ENCODE peak calls at places on chromosomes 1 and 21, in seven cellular contexts. One of them, this sample, is unnamed.

GRCh38 chr1:185315364-185316108 is 1.5 kb downstream of the IVNS1ABP start:
- DNase-seq in HepG2: peak
- DNase-seq in K562: no peak
- DNase-seq in H1: no peak
- DNase-seq in GM12878: peak
- DNase-seq in SK-N-SH: no peak
- DNase-seq in HCT116: peak
- DNase-seq in this sample: no peak

GRCh38 chr1:111483166-111483565 is 9.4 kb downstream of the C1orf162 start:
- DNase-seq in HCT116: no peak
- DNase-seq in H1: no peak
- DNase-seq in K562: no peak
- DNase-seq in GM12878: no peak
- DNase-seq in HepG2: no peak
- DNase-seq in SK-N-SH: no peak
- DNase-seq in this sample: no peak

GRCh38 chr1:91381844-91382243 is 22.8 kb downstream of the HFM1 start:
- DNase-seq in HepG2: no peak
- DNase-seq in GM12878: no peak
- DNase-seq in H1: no peak
- DNase-seq in SK-N-SH: no peak
- DNase-seq in HCT116: no peak
- DNase-seq in K562: peak
- DNase-seq in this sample: no peak

GRCh38 chr1:214720561-214720960 is 117.6 kb downstream of the CENPF start:
- DNase-seq in HCT116: no peak
- DNase-seq in H1: no peak
- DNase-seq in GM12878: no peak
- DNase-seq in HepG2: no peak
- DNase-seq in SK-N-SH: no peak
- DNase-seq in K562: no peak
- DNase-seq in this sample: no peak

GRCh38 chr1:218390625-218391024 is 45.5 kb downstream of the TGFB2 start:
- DNase-seq in HepG2: no peak
- DNase-seq in H1: no peak
- DNase-seq in GM12878: no peak
- DNase-seq in K562: no peak
- DNase-seq in HCT116: no peak
- DNase-seq in SK-N-SH: peak
- DNase-seq in this sample: peak

GRCh38 chr1:203306089-203306969 is 1.0 kb downstream of the BTG2 start:
- DNase-seq in HepG2: peak
- DNase-seq in SK-N-SH: peak
- DNase-seq in K562: peak
- DNase-seq in H1: no peak
- DNase-seq in HCT116: peak
- DNase-seq in GM12878: no peak
- DNase-seq in this sample: peak

GRCh38 chr1:5640845-5641244 is 351.4 kb downstream of the NPHP4 start:
- DNase-seq in K562: no peak
- DNase-seq in GM12878: no peak
- DNase-seq in HCT116: peak
- DNase-seq in H1: peak
- DNase-seq in HepG2: no peak
- DNase-seq in SK-N-SH: no peak
- DNase-seq in this sample: no peak

GRCh38 chr21:33345751-33346238 is 21.0 kb downstream of the IFNAR1 start:
- DNase-seq in HepG2: no peak
- DNase-seq in SK-N-SH: no peak
- DNase-seq in K562: no peak
- DNase-seq in H1: no peak
- DNase-seq in HCT116: no peak
- DNase-seq in GM12878: no peak
- DNase-seq in this sample: no peak

GRCh38 chr21:33386222-33386784 is 16.9 kb upstream of the IFNGR2 start:
- DNase-seq in HepG2: no peak
- DNase-seq in GM12878: no peak
- DNase-seq in H1: no peak
- DNase-seq in K562: peak
- DNase-seq in HCT116: no peak
- DNase-seq in SK-N-SH: no peak
- DNase-seq in this sample: no peak

GRCh38 chr1:201153474-201154388 is 543 bp downstream of the TMEM9 start:
- DNase-seq in GM12878: no peak
- DNase-seq in K562: peak
- DNase-seq in SK-N-SH: no peak
- DNase-seq in HepG2: no peak
- DNase-seq in H1: no peak
- DNase-seq in HCT116: no peak
- DNase-seq in this sample: no peak

GRCh38 chr21:16573581-16573980 is 843.8 kb downstream of the USP25 start:
- DNase-seq in K562: no peak
- DNase-seq in HCT116: no peak
- DNase-seq in H1: no peak
- DNase-seq in SK-N-SH: no peak
- DNase-seq in GM12878: no peak
- DNase-seq in HepG2: no peak
- DNase-seq in this sample: no peak

GRCh38 chr1:204962742-204963632 is 80.0 kb upstream of the CNTN2 start:
- DNase-seq in HCT116: no peak
- DNase-seq in GM12878: peak
- DNase-seq in K562: no peak
- DNase-seq in H1: no peak
- DNase-seq in HepG2: no peak
- DNase-seq in SK-N-SH: no peak
- DNase-seq in this sample: no peak

GRCh38 chr1:222384536-222384935 is 163.4 kb downstream of the HHIPL2 start:
- DNase-seq in HepG2: no peak
- DNase-seq in GM12878: no peak
- DNase-seq in H1: no peak
- DNase-seq in K562: no peak
- DNase-seq in SK-N-SH: no peak
- DNase-seq in HCT116: no peak
- DNase-seq in this sample: no peak

GRCh38 chr1:107789817-107790609 is 175.0 kb downstream of the VAV3 start:
- DNase-seq in H1: no peak
- DNase-seq in HepG2: no peak
- DNase-seq in SK-N-SH: no peak
- DNase-seq in HCT116: no peak
- DNase-seq in K562: no peak
- DNase-seq in GM12878: no peak
- DNase-seq in this sample: no peak

GRCh38 chr1:65725064-65725463 is 67.6 kb upstream of the PDE4B start:
- DNase-seq in GM12878: no peak
- DNase-seq in HepG2: no peak
- DNase-seq in K562: no peak
- DNase-seq in SK-N-SH: no peak
- DNase-seq in HCT116: no peak
- DNase-seq in H1: no peak
- DNase-seq in this sample: no peak

GRCh38 chr1:238451006-238451405 is 560.3 kb upstream of the ZP4 start:
- DNase-seq in HCT116: no peak
- DNase-seq in K562: no peak
- DNase-seq in GM12878: no peak
- DNase-seq in SK-N-SH: no peak
- DNase-seq in H1: no peak
- DNase-seq in HepG2: no peak
- DNase-seq in this sample: no peak

GRCh38 chr1:63789856-63790605 is 16.2 kb downstream of the ROR1 start:
- DNase-seq in HCT116: no peak
- DNase-seq in GM12878: no peak
- DNase-seq in HepG2: no peak
- DNase-seq in K562: no peak
- DNase-seq in SK-N-SH: no peak
- DNase-seq in H1: no peak
- DNase-seq in this sample: no peak

GRCh38 chr1:5949074-5949760 is 43.0 kb downstream of the NPHP4 start:
- DNase-seq in H1: peak
- DNase-seq in SK-N-SH: peak
- DNase-seq in HepG2: peak
- DNase-seq in K562: peak
- DNase-seq in HCT116: no peak
- DNase-seq in GM12878: no peak
- DNase-seq in this sample: no peak

DNA sequence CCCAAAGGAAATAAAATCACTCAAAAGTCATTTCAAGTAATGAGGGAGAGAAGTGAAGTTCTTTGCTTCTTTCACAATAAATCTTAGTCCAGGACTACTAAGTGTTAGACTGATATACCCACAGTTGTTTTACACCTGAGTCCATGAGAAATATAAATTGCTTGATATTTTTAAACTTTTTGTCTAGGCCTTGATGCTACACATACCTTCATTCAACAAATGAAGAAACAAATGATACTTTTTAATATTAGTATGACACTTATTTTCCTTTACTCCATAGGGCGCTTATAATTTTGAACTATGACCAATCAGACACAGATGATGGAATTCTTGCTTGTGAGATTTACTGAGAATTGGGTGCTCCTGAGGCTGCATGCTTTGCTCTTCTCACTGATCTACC is at the start of gene OR14K1:
- DNase-seq in K562: no peak
- DNase-seq in GM12878: no peak
- DNase-seq in HepG2: no peak
- DNase-seq in H1: no peak
- DNase-seq in HCT116: no peak
- DNase-seq in SK-N-SH: no peak
- DNase-seq in this sample: no peak
- TF ChIP-seq JUND in K562: no peak
- TF ChIP-seq JUND in GM12878: no peak
- TF ChIP-seq JUND in HepG2: no peak
- TF ChIP-seq JUND in H1: no peak
- TF ChIP-seq JUND in HCT116: no peak
- TF ChIP-seq JUND in SK-N-SH: no peak
- TF ChIP-seq JUND in this sample: no peak

GRCh38 chr21:23725576-23725975 is 1881.7 kb downstream of the MRPL39 start:
- DNase-seq in SK-N-SH: no peak
- DNase-seq in H1: no peak
- DNase-seq in K562: peak
- DNase-seq in GM12878: no peak
- DNase-seq in HCT116: no peak
- DNase-seq in HepG2: no peak
- DNase-seq in this sample: no peak
- TF ChIP-seq JUND in SK-N-SH: no peak
- TF ChIP-seq JUND in H1: no peak
- TF ChIP-seq JUND in K562: no peak
- TF ChIP-seq JUND in GM12878: no peak
- TF ChIP-seq JUND in HCT116: no peak
- TF ChIP-seq JUND in HepG2: no peak
- TF ChIP-seq JUND in this sample: no peak

GRCh38 chr1:1510912-1511532 is 940 bp upstream of the ATAD3A start:
- DNase-seq in HepG2: peak
- DNase-seq in GM12878: no peak
- DNase-seq in K562: peak
- DNase-seq in HCT116: peak
- DNase-seq in SK-N-SH: peak
- DNase-seq in H1: no peak
- DNase-seq in this sample: no peak
- TF ChIP-seq JUND in HepG2: no peak
- TF ChIP-seq JUND in GM12878: no peak
- TF ChIP-seq JUND in K562: no peak
- TF ChIP-seq JUND in HCT116: no peak
- TF ChIP-seq JUND in SK-N-SH: no peak
- TF ChIP-seq JUND in H1: no peak
- TF ChIP-seq JUND in this sample: no peak

GRCh38 chr1:109730666-109731065 is 10.2 kb downstream of the GSTM3 start:
- DNase-seq in SK-N-SH: no peak
- DNase-seq in H1: no peak
- DNase-seq in GM12878: no peak
- DNase-seq in K562: no peak
- DNase-seq in HCT116: no peak
- DNase-seq in HepG2: no peak
- DNase-seq in this sample: no peak
- TF ChIP-seq JUND in SK-N-SH: no peak
- TF ChIP-seq JUND in H1: no peak
- TF ChIP-seq JUND in GM12878: no peak
- TF ChIP-seq JUND in K562: no peak
- TF ChIP-seq JUND in HCT116: no peak
- TF ChIP-seq JUND in HepG2: no peak
- TF ChIP-seq JUND in this sample: no peak

GRCh38 chr1:94305704-94306103 is 68.3 kb upstream of the ARHGAP29 start:
- DNase-seq in HepG2: no peak
- DNase-seq in SK-N-SH: no peak
- DNase-seq in GM12878: no peak
- DNase-seq in HCT116: no peak
- DNase-seq in K562: no peak
- DNase-seq in H1: no peak
- DNase-seq in this sample: no peak
- TF ChIP-seq JUND in HepG2: no peak
- TF ChIP-seq JUND in SK-N-SH: no peak
- TF ChIP-seq JUND in GM12878: no peak
- TF ChIP-seq JUND in HCT116: no peak
- TF ChIP-seq JUND in K562: no peak
- TF ChIP-seq JUND in H1: no peak
- TF ChIP-seq JUND in this sample: no peak

GRCh38 chr1:161732319-161732718 is 11.0 kb downstream of the FCRLB start:
- DNase-seq in SK-N-SH: no peak
- DNase-seq in HepG2: no peak
- DNase-seq in H1: no peak
- DNase-seq in K562: no peak
- DNase-seq in HCT116: no peak
- DNase-seq in GM12878: no peak
- DNase-seq in this sample: no peak
- TF ChIP-seq JUND in SK-N-SH: no peak
- TF ChIP-seq JUND in HepG2: no peak
- TF ChIP-seq JUND in H1: no peak
- TF ChIP-seq JUND in K562: no peak
- TF ChIP-seq JUND in HCT116: no peak
- TF ChIP-seq JUND in GM12878: no peak
- TF ChIP-seq JUND in this sample: no peak

DNA sequence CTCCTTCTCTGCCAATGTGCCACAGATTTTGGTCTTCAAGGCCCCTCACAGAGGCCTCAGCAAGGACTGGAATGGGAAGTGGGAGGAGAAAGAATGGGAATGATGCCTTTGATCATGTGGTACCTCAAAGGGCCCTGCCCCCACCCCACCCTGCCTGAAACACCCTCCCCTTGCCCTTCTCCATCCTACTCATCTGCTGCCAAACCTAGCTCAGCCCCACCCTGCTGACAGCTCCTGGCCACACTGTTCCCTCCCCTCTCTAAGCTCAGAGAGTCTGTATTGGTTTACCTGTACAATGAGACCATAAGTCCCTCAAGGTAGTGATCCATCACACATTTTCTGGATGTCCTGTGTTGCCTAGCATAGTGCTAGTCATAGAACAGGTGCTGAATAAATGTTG is 6.7 kb upstream of the ARHGAP30 start:
- DNase-seq in K562: no peak
- DNase-seq in GM12878: no peak
- DNase-seq in H1: no peak
- DNase-seq in HepG2: no peak
- DNase-seq in HCT116: no peak
- DNase-seq in SK-N-SH: no peak
- DNase-seq in this sample: no peak
- TF ChIP-seq JUND in K562: no peak
- TF ChIP-seq JUND in GM12878: no peak
- TF ChIP-seq JUND in H1: no peak
- TF ChIP-seq JUND in HepG2: no peak
- TF ChIP-seq JUND in HCT116: no peak
- TF ChIP-seq JUND in SK-N-SH: no peak
- TF ChIP-seq JUND in this sample: no peak

This sample was measured in T47D.